ENCODE peak calls at places on chromosomes 6 and 20, in four cellular contexts. U is IMR-90, Y is stomach, Q is breast epithelium. J is an unnamed sample. For H3K27me3, the result is how much of the 10 kb centered on the place peaks cover.

GRCh38 chr20:36154696-36155628 is at the start of gene EPB41L1:
- DNase-seq in U (no peak), Y (no peak), Q (no peak), J (peak)

GRCh38 chr6:41723178-41723935 is 12.1 kb downstream of the TFEB start:
- DNase-seq in U (peak), Y (peak), Q (peak), J (peak)

GRCh38 chr6:116924245-116924644 is 47.2 kb downstream of the RFX6 start:
- DNase-seq in U (no peak), Y (no peak), Q (no peak), J (no peak)

GRCh38 chr20:29873946-29874345 is 1383.5 kb upstream of the DEFB115 start:
- DNase-seq in U (peak), Y (peak), Q (no peak), J (peak)

GRCh38 chr6:128492386-128492785 is 28.0 kb downstream of the PTPRK start:
- DNase-seq in U (peak), Y (peak), Q (no peak), J (no peak)

GRCh38 chr6:120055071-120055470 is 705.5 kb upstream of the MAN1A1 start:
- DNase-seq in U (no peak), Y (no peak), Q (no peak), J (no peak)

GRCh38 chr6:23841116-23841515 is 284.9 kb upstream of the NRSN1 start:
- DNase-seq in U (no peak), Y (no peak), Q (no peak), J (no peak)

GRCh38 chr6:44253307-44254101 is 3.8 kb downstream of the SLC35B2 start:
- DNase-seq in U (no peak), Y (peak), Q (no peak), J (no peak)

GRCh38 chr6:74891358-74891811 is 314.5 kb downstream of the COL12A1 start:
- DNase-seq in U (peak), Y (no peak), Q (no peak), J (no peak)

GRCh38 chr6:45892696-45893095 is 123.0 kb downstream of the CLIC5 start:
- DNase-seq in U (no peak), Y (no peak), Q (no peak), J (no peak)

GRCh38 chr6:97240222-97240621 is 42.8 kb downstream of the MMS22L start:
- DNase-seq in U (peak), Y (no peak), Q (no peak), J (no peak)

GRCh38 chr6:82013561-82014275 is 233.8 kb downstream of the IBTK start:
- DNase-seq in U (peak), Y (no peak), Q (no peak), J (no peak)

GRCh38 chr6:33757906-33758305 is 11.2 kb upstream of the IP6K3 start:
- DNase-seq in U (no peak), Y (no peak), Q (no peak), J (no peak)

GRCh38 chr20:62501801-62502495 is 26.2 kb upstream of the GATA5 start:
- DNase-seq in U (peak), Y (no peak), Q (no peak), J (no peak)

GRCh38 chr6:132143258-132143657 is 192.1 kb upstream of the CCN2 start:
- DNase-seq in U (no peak), Y (no peak), Q (no peak), J (no peak)

GRCh38 chr6:156808287-156808686 is 31.1 kb downstream of the ARID1B start:
- DNase-seq in U (peak), Y (no peak), Q (no peak), J (peak)

GRCh38 chr20:25022680-25023079 is 30.1 kb upstream of the APMAP start:
- DNase-seq in U (no peak), Y (peak), Q (peak), J (peak)
- TF ChIP-seq POLR2A in U (no peak), Y (no peak), Q (no peak), J (no peak)

GRCh38 chr20:17381701-17382100 is 149.5 kb downstream of the BFSP1 start:
- DNase-seq in U (no peak), Y (no peak), Q (no peak), J (no peak)

GRCh38 chr20:17390655-17391054 is 140.5 kb downstream of the BFSP1 start:
- DNase-seq in U (no peak), Y (no peak), Q (no peak), J (no peak)

GRCh38 chr20:17391108-17391771 is 139.9 kb downstream of the BFSP1 start:
- DNase-seq in U (no peak), Y (no peak), Q (no peak), J (no peak)

DNA sequence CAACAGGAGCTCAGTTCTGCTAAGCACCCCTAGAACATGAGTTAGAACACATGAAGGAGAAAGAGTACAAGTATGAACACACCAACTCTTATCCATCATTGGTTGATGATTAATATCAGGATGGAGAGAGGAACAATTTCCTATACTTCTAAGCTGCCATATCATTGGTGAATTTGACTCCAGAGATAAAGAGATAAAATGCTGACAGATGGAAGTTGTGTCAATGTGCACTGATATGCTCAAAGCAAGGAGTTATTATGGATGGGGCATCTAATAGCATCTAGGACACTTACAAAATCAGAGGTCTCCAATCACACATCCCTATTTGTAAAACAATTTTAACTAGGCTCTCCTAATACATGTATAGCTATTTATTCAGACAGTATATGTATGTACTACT is 145.4 kb downstream of the BFSP1 start:
- DNase-seq in U (no peak), Y (no peak), Q (no peak), J (no peak)
- H3K27me3 ChIP-seq in U (under half), Y (under half), Q (under half), J (under half)

DNA sequence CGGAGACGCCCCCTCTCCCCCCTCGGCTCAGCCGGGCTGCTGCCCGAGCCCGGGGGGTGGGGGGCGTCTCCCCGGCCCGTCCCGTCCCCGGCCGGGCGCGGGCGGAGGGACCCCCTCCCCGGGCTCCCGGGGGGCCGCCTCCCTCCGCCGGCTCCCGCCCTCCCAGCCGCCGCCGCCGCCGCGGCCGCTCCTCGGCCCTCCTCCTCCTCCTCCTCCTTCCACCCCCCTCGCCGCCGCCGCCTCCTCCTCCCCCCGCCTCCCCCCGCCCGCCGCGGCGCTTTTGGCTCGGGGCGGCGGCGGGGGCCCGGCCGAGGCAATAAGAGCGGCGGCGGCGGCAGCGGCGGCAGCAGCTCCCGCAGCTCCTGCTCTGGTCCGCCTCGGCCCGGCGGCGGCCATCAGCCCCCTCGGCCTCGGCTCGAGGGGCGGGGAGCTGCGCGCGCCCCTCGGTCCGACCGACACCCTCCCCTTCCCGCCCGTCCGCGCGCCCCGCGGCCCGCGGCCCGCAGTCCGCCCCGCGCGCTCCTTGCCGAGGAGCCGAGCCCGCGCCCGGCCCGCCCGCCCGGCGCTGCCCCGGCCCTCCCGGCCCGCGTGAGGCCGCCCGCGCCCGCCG is 38.7 kb downstream of the GNAS start:
- DNase-seq in U (peak), Y (peak), Q (peak), J (peak)
- TF ChIP-seq POLR2A in U (peak), Y (no peak), Q (no peak), J (peak)

GRCh38 chr6:28598757-28599686 is 73.3 kb downstream of the GPX5 start:
- DNase-seq in U (no peak), Y (no peak), Q (no peak), J (no peak)

GRCh38 chr6:28597217-28597835 is 71.6 kb downstream of the GPX5 start:
- DNase-seq in U (peak), Y (no peak), Q (no peak), J (no peak)

GRCh38 chr6:28603920-28604319 is 78.2 kb downstream of the GPX5 start:
- DNase-seq in U (no peak), Y (no peak), Q (no peak), J (no peak)

GRCh38 chr6:28597924-28598323 is 72.2 kb downstream of the GPX5 start:
- DNase-seq in U (no peak), Y (no peak), Q (no peak), J (no peak)

GRCh38 chr6:28600188-28600587 is 74.5 kb downstream of the GPX5 start:
- DNase-seq in U (no peak), Y (no peak), Q (no peak), J (no peak)
- H3K27me3 ChIP-seq in U (under half), Y (under half), Q (under half), J (under half)

GRCh38 chr20:9319687-9320384 is 194.6 kb upstream of the LAMP5 start:
- DNase-seq in U (no peak), Y (no peak), Q (no peak), J (no peak)
- TF ChIP-seq POLR2A in U (no peak), Y (no peak), Q (no peak), J (no peak)

DNA sequence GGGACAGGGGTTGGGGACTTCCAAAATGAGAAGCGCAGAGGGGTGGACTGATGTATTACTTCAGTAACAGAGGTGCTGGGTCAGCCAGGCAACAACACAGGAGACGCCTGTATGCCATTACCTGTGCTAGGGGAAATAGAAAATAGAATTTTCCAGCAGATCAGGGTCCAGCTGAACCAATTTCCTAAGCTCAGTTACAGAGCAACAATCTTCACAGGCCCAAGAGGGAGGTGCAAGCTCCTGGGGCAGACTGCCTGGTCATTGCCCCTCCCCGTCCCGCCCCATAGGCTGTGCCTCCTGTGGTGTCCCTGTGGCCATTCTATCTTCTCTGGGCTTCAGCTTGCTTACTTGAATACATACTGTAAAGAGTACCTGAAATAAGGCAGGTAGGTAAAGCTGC is 3.7 kb downstream of the KCNK5 start:
- DNase-seq in U (no peak), Y (peak), Q (no peak), J (peak)
- H3K27me3 ChIP-seq in U (under half), Y (under half), Q (under half), J (under half)

DNA sequence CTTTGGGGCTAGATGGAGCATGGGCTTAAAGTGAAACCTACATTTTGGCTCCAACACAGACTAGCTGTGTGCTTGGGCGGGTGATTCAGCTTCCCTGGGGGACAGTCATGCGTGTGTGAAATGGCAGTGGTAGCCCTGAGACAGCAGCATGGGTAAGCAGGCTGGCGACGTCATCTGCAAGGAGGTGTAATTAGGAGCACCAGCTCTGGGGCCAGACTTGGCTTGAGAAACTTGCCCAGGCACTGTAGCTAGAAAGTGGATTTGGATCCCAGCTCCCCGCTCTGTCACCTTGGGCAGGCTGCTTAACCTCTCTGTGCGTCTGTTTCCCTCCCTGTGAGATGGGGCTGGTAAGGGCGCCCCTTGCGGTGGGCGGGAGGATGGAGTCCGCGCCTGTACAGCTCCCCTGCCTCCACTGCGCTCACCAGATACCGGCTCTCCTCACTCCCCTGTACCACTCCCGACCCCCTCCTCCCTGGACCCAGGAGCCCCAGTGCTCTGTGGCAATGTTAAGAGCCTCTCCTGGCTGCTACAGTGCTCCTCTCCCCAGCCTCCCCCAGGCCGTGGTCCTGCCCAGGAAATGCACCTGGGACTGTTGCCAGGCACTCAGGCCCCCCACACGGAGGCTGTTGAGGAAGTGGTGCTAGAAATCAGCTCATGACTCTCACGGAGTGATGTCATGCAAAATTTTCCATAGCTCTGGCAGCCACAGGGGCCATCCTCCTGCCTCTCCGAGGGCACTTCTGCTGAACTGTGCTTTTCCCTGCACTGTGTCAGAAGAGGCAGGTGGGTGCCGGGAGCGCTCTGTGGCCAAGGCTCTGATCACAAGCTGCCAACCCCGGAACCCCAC is 44.6 kb downstream of the SYNJ2 start:
- DNase-seq in U (peak), Y (peak), Q (peak), J (peak)
- TF ChIP-seq POLR2A in U (peak), Y (no peak), Q (no peak), J (no peak)

DNA sequence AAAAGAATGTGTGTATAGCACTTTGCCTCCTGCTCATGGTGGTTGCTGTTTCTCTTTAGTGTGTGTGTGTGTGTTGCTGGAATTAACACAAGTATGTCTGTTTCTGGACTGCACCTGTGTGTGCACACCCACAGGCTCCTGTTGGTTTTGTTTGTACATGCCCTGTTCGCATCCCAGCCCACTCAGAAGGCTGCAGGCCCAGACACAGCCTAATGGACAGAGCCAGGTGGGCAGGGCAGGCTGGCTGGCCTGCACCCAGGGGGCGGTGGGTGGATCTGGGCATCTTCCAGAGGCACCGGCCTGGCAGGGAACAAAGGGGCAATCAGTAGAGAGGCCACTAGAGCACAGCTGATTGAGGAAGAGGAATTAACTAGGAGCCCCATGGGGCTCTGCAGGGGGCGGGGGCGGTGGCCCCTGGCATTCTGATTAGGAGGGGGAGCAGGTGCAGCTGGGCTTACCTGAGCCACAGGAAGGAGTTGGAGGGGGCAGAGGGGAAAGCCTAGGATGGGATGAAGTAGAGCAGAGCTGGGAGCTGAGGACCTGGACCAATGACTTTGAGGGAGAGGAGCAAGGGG is 21.9 kb downstream of the CD40 start:
- DNase-seq in U (no peak), Y (peak), Q (peak), J (peak)
- H3K27me3 ChIP-seq in U (under half), Y (under half), Q (under half), J (under half)